ENCODE peak calls at places on chromosome 11, in eight cellular contexts. O, I, F, D, Z, T, X and L are unnamed samples.

GRCh38 chr11:57482782-57483569 is 22.6 kb downstream of the RTN4RL2 start:
- DNase-seq in O (no peak), I (peak; percentile 38), F (no peak), D (peak; percentile 82), Z (peak; percentile 28), T (peak; percentile 88), X (peak; percentile 72), L (no peak)

GRCh38 chr11:62669420-62670161 is 1.9 kb upstream of the UQCC3 start:
- DNase-seq in O (no peak), I (peak; percentile 15), F (no peak), D (no peak), Z (no peak), T (no peak), X (no peak), L (no peak)

GRCh38 chr11:132911186-132911585 is 621.1 kb downstream of the OPCML start:
- DNase-seq in O (no peak), I (no peak), F (peak; percentile 75), D (no peak), Z (no peak), T (no peak), X (no peak), L (no peak)

GRCh38 chr11:124799384-124800225 is 601 bp downstream of the MSANTD2 start:
- DNase-seq in O (no peak), I (no peak), F (peak; percentile 40), D (peak; percentile 61), Z (no peak), T (peak; percentile 68), X (peak; percentile 34), L (no peak)

GRCh38 chr11:116167706-116168458 is 604.9 kb downstream of the BUD13 start:
- DNase-seq in O (no peak), I (no peak), F (no peak), D (no peak), Z (no peak), T (no peak), X (no peak), L (no peak)

GRCh38 chr11:62435741-62436485 is 17.1 kb downstream of the SCGB1A1 start:
- DNase-seq in O (no peak), I (no peak), F (no peak), D (no peak), Z (no peak), T (no peak), X (no peak), L (no peak)

GRCh38 chr11:61158691-61159381 is 2.4 kb downstream of the VPS37C start:
- DNase-seq in O (no peak), I (no peak), F (no peak), D (no peak), Z (no peak), T (no peak), X (no peak), L (no peak)

GRCh38 chr11:70568504-70569172 is 170.3 kb downstream of the CTTN start:
- DNase-seq in O (peak; percentile 66), I (no peak), F (peak; percentile 46), D (no peak), Z (no peak), T (no peak), X (peak; percentile 34), L (no peak)

GRCh38 chr11:123587044-123587443 is 67.4 kb downstream of the SCN3B start:
- DNase-seq in O (no peak), I (no peak), F (peak; percentile 48), D (no peak), Z (no peak), T (no peak), X (no peak), L (no peak)

GRCh38 chr11:10599388-10600175 is 31.1 kb upstream of the LYVE1 start:
- DNase-seq in O (no peak), I (no peak), F (no peak), D (no peak), Z (no peak), T (no peak), X (no peak), L (no peak)

GRCh38 chr11:65500262-65501004 is 1.6 kb downstream of the MALAT1 start:
- DNase-seq in O (peak; percentile 28), I (peak; percentile 56), F (peak; percentile 64), D (peak; percentile 67), Z (peak; percentile 21), T (no peak), X (peak; percentile 26), L (no peak)

GRCh38 chr11:19954899-19955298 is 205.4 kb downstream of the DBX1 start:
- DNase-seq in O (no peak), I (no peak), F (no peak), D (no peak), Z (no peak), T (no peak), X (no peak), L (no peak)

GRCh38 chr11:70244698-70245097 is 25.8 kb upstream of the PPFIA1 start:
- DNase-seq in O (no peak), I (no peak), F (peak; percentile 24), D (no peak), Z (peak; percentile 35), T (no peak), X (no peak), L (no peak)

GRCh38 chr11:128902515-128903066 is 11.4 kb downstream of the KCNJ5 start:
- DNase-seq in O (no peak), I (no peak), F (peak; percentile 21), D (no peak), Z (no peak), T (no peak), X (no peak), L (no peak)

GRCh38 chr11:44033856-44034255 is 13.9 kb upstream of the ACCSL start:
- DNase-seq in O (no peak), I (no peak), F (no peak), D (no peak), Z (no peak), T (no peak), X (no peak), L (no peak)

GRCh38 chr11:100629671-100630070 is 57.4 kb upstream of the ARHGAP42 start:
- DNase-seq in O (no peak), I (no peak), F (peak; percentile 56), D (no peak), Z (no peak), T (no peak), X (no peak), L (no peak)

GRCh38 chr11:12377106-12377823 is at the start of gene PARVA:
- DNase-seq in O (no peak), I (no peak), F (peak; percentile 72), D (peak; percentile 12), Z (no peak), T (no peak), X (peak; percentile 60), L (no peak)